ENCODE peak calls at places on chromosomes 4 and X, in nine cellular contexts. T is HEK293T; K is ovary; Q is iPS-NIHi11; W is stimulated activated CD8-positive, alpha-beta memory T cell treated with anti-CD3 and anti-CD28 coated beads, Interleukin-12 subunit alpha, Interleukin-12 subunit beta, amount 100 ng/mL, for 1 hour; J is IMR-90; Y is COLO829; O is stimulated activated CD4-positive, alpha-beta T cell treated with anti-CD3 and anti-CD28 coated beads, Interleukin-15, amount 100 ng/mL, for 1 hour; C is ELR. A is an unnamed sample.

GRCh38 chr4:120995611-120996010 is 73.1 kb upstream of the PRDM5 start:
- DNase-seq in T (no peak), K (no peak), C (peak; percentile 67), Q (no peak), Y (no peak), W (no peak), O (no peak), J (no peak), A (no peak)

GRCh38 chr4:163107754-163108153 is 58.9 kb downstream of the NAF1 start:
- DNase-seq in K (no peak), Y (no peak), O (no peak), Q (no peak), T (no peak), C (peak; percentile 41), W (no peak), J (peak; percentile 46), A (no peak)

GRCh38 chrX:18931972-18932371 is 51.9 kb downstream of the PHKA2 start:
- DNase-seq in C (peak; percentile 36), W (no peak), K (no peak), O (no peak), Q (peak; percentile 31), T (peak; percentile 51), J (peak; percentile 30), Y (no peak), A (no peak)

GRCh38 chrX:13377537-13377936 is 57.7 kb upstream of the ATXN3L start:
- DNase-seq in C (peak; percentile 55), K (no peak), O (no peak), Y (no peak), W (no peak), Q (no peak), J (peak; percentile 95), T (no peak), A (no peak)

GRCh38 chr4:41748074-41748787 is at the start of gene PHOX2B:
- DNase-seq in C (no peak), Y (no peak), J (no peak), O (no peak), Q (peak; percentile 17), T (no peak), W (no peak), K (no peak), A (no peak)

GRCh38 chr4:97504713-97505112 is 638.6 kb downstream of the STPG2 start:
- DNase-seq in W (no peak), Y (no peak), C (no peak), Q (no peak), T (no peak), K (no peak), O (no peak), J (no peak), A (no peak)

GRCh38 chr4:188550296-188550695 is 411.1 kb downstream of the TRIML1 start:
- DNase-seq in J (peak; percentile 5), Q (no peak), W (no peak), O (no peak), T (peak; percentile 5), K (no peak), C (no peak), Y (no peak), A (no peak)

GRCh38 chr4:88745581-88746163 is 48.0 kb upstream of the NAP1L5 start:
- DNase-seq in T (no peak), Q (no peak), K (no peak), C (no peak), J (no peak), O (no peak), Y (no peak), W (no peak), A (no peak)

GRCh38 chr4:42609051-42609450 is 47.9 kb downstream of the ATP8A1 start:
- DNase-seq in J (no peak), W (no peak), Q (no peak), O (no peak), Y (no peak), C (no peak), K (no peak), T (no peak), A (no peak)

A was measured in sigmoid colon.